ENCODE peak calls at places on chromosome 17, in six cellular contexts. I is Peyer's patch; P is CD8-positive, alpha-beta T cell; C is cardiac muscle cell; U is transverse colon; D is OCI-LY7. T is an unnamed sample.

GRCh38 chr17:72802726-72803125 is 289.8 kb downstream of the SLC39A11 start:
- DNase-seq in P (no peak), U (no peak), D (no peak), C (no peak), I (no peak), T (no peak)

GRCh38 chr17:30829022-30829421 is 2.7 kb upstream of the ATAD5 start:
- DNase-seq in I (no peak), C (no peak), U (no peak), D (no peak), P (no peak), T (no peak)

GRCh38 chr17:27559506-27559931 is 71.5 kb upstream of the LGALS9 start:
- DNase-seq in I (peak; percentile 59), D (no peak), P (no peak), U (no peak), C (peak; percentile 95), T (no peak)

GRCh38 chr17:56319531-56319930 is 166.3 kb downstream of the ANKFN1 start:
- DNase-seq in P (no peak), I (no peak), U (no peak), D (peak; percentile 54), C (peak; percentile 13), T (peak; percentile 23)

GRCh38 chr17:16255481-16255901 is 38.5 kb downstream of the PIGL start:
- DNase-seq in I (peak; percentile 71), P (no peak), U (peak; percentile 64), C (peak; percentile 84), D (no peak), T (no peak)

GRCh38 chr17:19262650-19263620 is 25.8 kb downstream of the EPN2 start:
- DNase-seq in D (no peak), C (peak; percentile 49), U (no peak), I (no peak), P (no peak), T (no peak)

GRCh38 chr17:20728181-20728580 is 148.7 kb downstream of the CDRT15L2 start:
- DNase-seq in U (no peak), C (no peak), P (no peak), I (no peak), D (no peak), T (no peak)

GRCh38 chr17:9016941-9017552 is 4.3 kb upstream of the NTN1 start:
- DNase-seq in P (no peak), D (no peak), I (peak; percentile 62), C (no peak), U (no peak), T (no peak)

GRCh38 chr17:40311575-40311974 is 2.6 kb downstream of the RARA start:
- DNase-seq in P (no peak), C (no peak), D (no peak), U (peak; percentile 68), I (peak; percentile 56), T (peak; percentile 23)

GRCh38 chr17:60926466-60927183 is 249.0 kb downstream of the BCAS3 start:
- DNase-seq in P (no peak), I (no peak), C (no peak), U (no peak), D (no peak), T (no peak)

GRCh38 chr17:2931901-2932300 is 131.5 kb downstream of the OR1D5 start:
- DNase-seq in C (no peak), D (no peak), I (no peak), U (no peak), P (no peak), T (no peak)

GRCh38 chr17:76072149-76072858 is at the start of gene SRP68:
- DNase-seq in P (peak; percentile 63), D (peak; percentile 90), C (peak; percentile 95), I (peak; percentile 96), U (peak; percentile 93), T (peak; percentile 97)

GRCh38 chr17:74574489-74575142 is 7.3 kb upstream of the CD300H start:
- DNase-seq in U (peak; percentile 16), P (no peak), D (no peak), I (no peak), C (no peak), T (no peak)

GRCh38 chr17:3960764-3961163 is 3.5 kb downstream of the ATP2A3 start:
- DNase-seq in U (peak; percentile 44), P (no peak), I (peak; percentile 73), D (no peak), C (peak; percentile 59), T (no peak)

GRCh38 chr17:72056727-72057290 is 64.0 kb upstream of the SOX9 start:
- DNase-seq in C (no peak), U (no peak), I (no peak), P (no peak), D (no peak), T (no peak)

GRCh38 chr17:17042851-17043667 is 802 bp downstream of the MPRIP start:
- DNase-seq in U (no peak), P (no peak), C (peak; percentile 38), I (peak; percentile 53), D (peak; percentile 30), T (no peak)

GRCh38 chr17:20927586-20927985 is 115.2 kb downstream of the USP22 start:
- DNase-seq in U (no peak), D (no peak), I (no peak), C (peak; percentile 42), P (no peak), T (no peak)

GRCh38 chr17:261640-262039 is 80.2 kb upstream of the DOC2B start:
- DNase-seq in P (no peak), C (no peak), D (no peak), I (peak; percentile 29), U (no peak), T (no peak)

GRCh38 chr17:31469959-31470358 is 78.5 kb downstream of the RAB11FIP4 start:
- DNase-seq in D (no peak), I (no peak), P (no peak), C (no peak), U (no peak), T (no peak)

GRCh38 chr17:76446449-76447231 is 6.3 kb downstream of the UBE2O start:
- DNase-seq in P (no peak), D (no peak), U (no peak), C (peak; percentile 81), I (peak; percentile 65), T (no peak)

GRCh38 chr17:18093616-18094408 is 6.1 kb downstream of the DRG2 start:
- DNase-seq in U (no peak), I (no peak), C (peak; percentile 87), D (peak; percentile 22), P (no peak), T (no peak)

GRCh38 chr17:18084256-18084655 is 3.5 kb upstream of the DRG2 start:
- DNase-seq in P (no peak), D (no peak), C (no peak), U (no peak), I (no peak), T (no peak)

GRCh38 chr17:18089613-18090012 is 1.9 kb downstream of the DRG2 start:
- DNase-seq in U (no peak), D (no peak), I (no peak), C (no peak), P (no peak), T (no peak)

DNA sequence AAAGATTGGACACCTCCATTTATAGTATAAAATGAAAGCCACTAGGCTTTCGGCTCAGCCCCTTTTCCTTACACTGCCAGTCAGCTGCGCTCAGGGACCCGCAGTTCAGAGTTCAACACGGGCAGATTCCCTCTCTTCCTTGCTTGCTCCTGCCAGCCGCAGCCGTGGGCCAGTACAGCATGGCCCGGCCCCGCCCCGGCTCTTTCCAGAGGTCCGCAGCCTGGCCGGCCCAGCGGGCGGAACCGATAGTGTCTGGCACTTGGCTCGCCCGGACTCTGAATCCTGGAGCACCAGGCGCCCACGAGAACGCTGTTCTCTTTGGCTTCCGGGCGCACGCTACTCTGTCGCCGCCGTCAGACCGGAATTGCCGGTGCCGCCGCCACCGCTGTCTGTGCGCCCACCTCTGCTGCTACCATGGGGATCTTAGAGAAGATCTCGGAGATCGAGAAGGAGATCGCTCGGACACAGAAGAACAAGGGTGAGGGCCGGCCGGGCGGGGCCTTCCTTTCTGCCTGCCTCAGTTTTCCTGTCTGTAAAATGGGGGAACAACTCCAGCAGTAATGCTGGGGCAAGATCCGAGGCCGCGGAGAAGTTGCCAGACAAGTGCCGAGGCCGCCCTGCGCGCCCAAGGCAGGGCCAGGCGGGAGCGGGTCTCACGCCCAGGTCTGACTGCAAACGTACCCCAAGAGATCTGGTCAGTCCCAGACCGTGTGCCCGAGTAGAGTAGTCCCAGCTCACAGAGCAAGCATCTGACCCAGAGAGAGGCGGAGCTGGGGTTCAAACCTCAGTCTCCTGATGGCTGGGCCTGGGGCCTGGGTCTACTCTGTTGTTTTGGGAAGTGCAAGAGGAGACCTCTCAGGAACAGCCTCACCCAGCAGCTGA is at the start of gene DRG2:
- DNase-seq in C (peak; percentile 96), P (peak; percentile 79), U (peak; percentile 94), D (peak; percentile 91), I (peak; percentile 94), T (peak; percentile 92)
- TF ChIP-seq CTCF in C (no peak), P (no peak), U (peak; percentile 12), D (no peak), I (no peak), T (no peak)

GRCh38 chr17:80504671-80505413 is 28.4 kb upstream of the NPTX1 start:
- DNase-seq in D (peak; percentile 51), C (peak; percentile 19), U (no peak), I (no peak), P (no peak), T (no peak)
- TF ChIP-seq CTCF in D (peak; percentile 70), C (no peak), U (no peak), I (no peak), P (no peak), T (no peak)

GRCh38 chr17:33779399-33779697 is 475.7 kb upstream of the CCL2 start:
- DNase-seq in C (no peak), P (no peak), I (no peak), D (no peak), U (no peak), T (no peak)
- TF ChIP-seq CTCF in C (no peak), P (peak; percentile 43), I (no peak), D (peak; percentile 43), U (no peak), T (no peak)

DNA sequence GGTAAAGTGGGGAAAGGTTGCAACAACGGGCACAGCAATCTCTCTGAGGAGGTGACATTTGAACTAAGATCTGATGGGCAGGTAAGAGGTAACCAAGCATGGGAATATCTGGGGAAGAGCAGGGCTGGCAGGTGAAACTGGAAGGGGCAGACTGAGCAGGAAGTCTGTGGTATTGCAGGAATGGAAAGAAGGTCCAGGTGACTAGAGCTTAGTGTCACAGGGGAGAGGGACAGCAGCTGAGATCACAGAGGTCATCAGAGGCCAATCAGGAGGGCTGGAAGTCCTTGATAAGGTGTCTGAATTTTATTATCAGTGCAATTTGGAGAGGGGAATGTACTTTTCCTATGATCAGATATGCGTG is 73.3 kb upstream of the DHX40 start:
- DNase-seq in D (no peak), I (no peak), U (no peak), P (no peak), C (no peak), T (no peak)
- TF ChIP-seq CTCF in D (no peak), I (no peak), U (no peak), P (no peak), C (no peak), T (no peak)

DNA sequence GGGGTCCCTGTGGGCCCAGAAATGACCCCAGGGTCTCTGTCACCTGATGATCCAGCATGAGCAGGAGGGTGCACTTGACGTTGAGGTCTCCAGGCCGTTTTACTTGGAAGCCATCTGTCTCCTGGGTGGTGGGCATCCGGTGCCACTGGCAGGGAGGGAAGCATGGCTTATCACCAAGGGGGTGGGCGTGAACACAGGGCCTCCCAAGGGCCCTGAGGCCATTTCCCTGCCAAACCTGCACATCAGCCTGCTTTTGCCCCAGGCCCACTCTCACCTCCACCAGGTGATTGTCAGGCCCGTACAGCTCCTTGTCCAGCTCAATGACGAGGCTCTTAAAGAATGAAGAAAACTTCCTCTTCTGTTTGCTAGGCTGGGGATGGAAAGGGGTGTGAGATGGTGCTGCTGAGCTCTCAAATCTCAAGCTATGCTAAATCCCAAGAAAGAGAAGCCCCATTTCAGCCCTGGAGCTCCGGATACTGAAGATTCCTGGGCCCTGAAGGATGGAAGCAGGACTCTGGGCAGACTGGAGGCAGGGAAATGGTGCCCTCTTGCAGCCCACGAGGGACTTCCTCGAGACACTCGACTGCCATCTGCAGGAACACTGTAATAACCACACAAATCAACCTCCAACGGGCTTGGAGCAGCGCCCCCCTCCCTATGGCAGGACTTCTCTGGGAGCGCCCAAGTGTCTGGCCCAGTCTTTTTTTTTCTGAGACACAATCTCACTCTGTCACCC is 7.1 kb upstream of the FTSJ3 start:
- DNase-seq in D (peak; percentile 87), C (peak; percentile 85), I (peak; percentile 66), P (peak; percentile 29), U (no peak), T (peak; percentile 45)
- TF ChIP-seq CTCF in D (peak; percentile 95), C (peak; percentile 73), I (no peak), P (peak; percentile 40), U (peak; percentile 56), T (peak; percentile 59)